ENCODE peak calls at places on chromosomes 6 and 20, in five cellular contexts. T is iPS DF 6.9, Q is skeletal muscle cell, X is cardiac muscle cell, P is BJ. C is an unnamed sample.

GRCh38 chr6:157873735-157874344 is 50.8 kb downstream of the SNX9 start:
- DNase-seq in T (peak; percentile 55), X (peak; percentile 64), P (no peak), Q (no peak), C (no peak)

GRCh38 chr6:138772596-138773176 is 883 bp upstream of the CCDC28A start:
- DNase-seq in Q (no peak), X (no peak), T (no peak), P (no peak), C (no peak)

GRCh38 chr6:85404497-85405174 is 45.2 kb upstream of the NT5E start:
- DNase-seq in Q (peak; percentile 89), X (no peak), P (peak; percentile 74), T (no peak), C (peak; percentile 90)

GRCh38 chr6:43459535-43459934 is 4.2 kb upstream of the DLK2 start:
- DNase-seq in P (no peak), X (no peak), Q (no peak), T (no peak), C (no peak)

GRCh38 chr6:150334790-150335783 is 33.7 kb upstream of the IYD start:
- DNase-seq in P (no peak), Q (peak; percentile 45), X (peak; percentile 62), T (peak; percentile 31), C (peak; percentile 46)

GRCh38 chr6:3328145-3328544 is 69.4 kb downstream of the PSMG4 start:
- DNase-seq in P (no peak), X (no peak), Q (no peak), T (no peak), C (no peak)

GRCh38 chr6:18601515-18602035 is 214.4 kb downstream of the RNF144B start:
- DNase-seq in P (no peak), X (no peak), T (no peak), Q (no peak), C (no peak)

GRCh38 chr20:40812415-40813212 is 123.6 kb upstream of the MAFB start:
- DNase-seq in P (no peak), X (no peak), Q (no peak), T (no peak), C (no peak)

GRCh38 chr6:33414592-33415271 is 3.2 kb downstream of the CUTA start:
- DNase-seq in P (no peak), X (no peak), T (no peak), Q (no peak), C (no peak)

GRCh38 chr6:35505985-35506384 is 6.7 kb downstream of the TULP1 start:
- DNase-seq in T (no peak), Q (no peak), X (no peak), P (no peak), C (no peak)

GRCh38 chr6:82006027-82006738 is 241.4 kb downstream of the IBTK start:
- DNase-seq in X (peak; percentile 32), T (no peak), P (no peak), Q (no peak), C (no peak)

GRCh38 chr20:8932192-8933150 is 136.4 kb upstream of the PLCB4 start:
- DNase-seq in Q (no peak), T (no peak), X (no peak), P (peak; percentile 88), C (peak; percentile 37)

GRCh38 chr20:61399433-61399832 is 147.4 kb downstream of the CDH4 start:
- DNase-seq in P (no peak), T (no peak), Q (no peak), X (no peak), C (no peak)

GRCh38 chr6:36659271-36659670 is 19.2 kb upstream of the CDKN1A start:
- DNase-seq in Q (peak; percentile 97), X (no peak), P (peak; percentile 60), T (no peak), C (no peak)

GRCh38 chr6:17066610-17067009 is 35.2 kb upstream of the STMND1 start:
- DNase-seq in T (no peak), X (no peak), Q (no peak), P (no peak), C (no peak)

GRCh38 chr20:625360-625932 is 15.3 kb upstream of the TCF15 start:
- DNase-seq in X (no peak), Q (no peak), T (no peak), P (no peak), C (no peak)

DNA sequence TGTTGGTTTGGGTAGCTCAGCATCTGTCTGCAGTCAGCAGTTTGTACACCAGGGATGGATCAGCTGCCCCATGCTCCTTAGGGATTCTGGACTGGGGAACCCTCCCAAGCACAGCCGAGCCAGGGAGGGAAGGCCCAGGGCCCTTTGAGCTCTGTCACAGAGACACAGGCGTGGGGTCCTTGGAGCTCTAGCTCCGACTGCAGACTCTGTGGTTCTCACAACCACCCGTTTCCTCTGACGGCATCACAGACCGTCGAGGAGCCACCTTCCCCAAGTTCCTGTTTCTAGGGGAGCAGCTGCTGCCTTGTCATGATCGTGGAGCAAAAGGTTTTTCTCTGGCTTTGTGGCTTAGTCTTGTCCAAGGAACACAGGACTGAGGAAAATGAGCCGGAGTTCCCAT is at the start of gene SLA2:
- DNase-seq in Q (no peak), P (no peak), X (no peak), T (no peak), C (no peak)
- H3K4me3 ChIP-seq in Q (no peak within 1 kb of the TSS), P (no peak within 1 kb of the TSS), X (no peak within 1 kb of the TSS), T (no peak within 1 kb of the TSS), C (no peak within 1 kb of the TSS)

GRCh38 chr20:63254237-63254535 is at the start of gene NKAIN4:
- DNase-seq in T (no peak), X (no peak), Q (no peak), P (no peak), C (no peak)
- H3K4me3 ChIP-seq in T (peak within 1 kb of the TSS; percentile 28), X (peak within 1 kb of the TSS; percentile 4), Q (peak within 1 kb of the TSS; percentile 21), P (peak within 1 kb of the TSS; percentile 3), C (peak within 1 kb of the TSS; percentile 15)

DNA sequence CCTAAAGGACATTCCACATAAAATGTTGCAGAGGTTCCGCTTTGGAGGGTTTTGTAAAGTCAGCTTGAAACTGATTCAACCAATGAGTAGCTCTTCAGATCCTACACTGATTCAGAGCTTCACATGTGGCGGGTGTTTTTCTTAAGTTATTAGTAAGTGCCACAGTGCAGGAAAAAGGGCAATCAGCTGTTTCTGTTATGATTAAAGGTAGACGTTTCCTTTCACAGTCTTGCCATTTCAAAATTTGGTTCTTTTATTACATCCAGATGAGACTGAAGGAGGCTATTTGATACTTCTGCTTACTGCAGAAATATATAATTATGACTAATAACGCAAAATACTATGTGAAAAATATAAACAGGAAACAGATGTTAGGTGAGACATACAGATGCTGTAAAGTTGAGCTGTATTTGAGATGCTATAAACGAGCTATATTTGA is 443.9 kb downstream of the CDKAL1 start:
- DNase-seq in Q (peak; percentile 34), P (peak; percentile 46), T (no peak), X (no peak), C (peak; percentile 14)
- H3K4me3 ChIP-seq in Q (no peak overlapping the region), P (no peak overlapping the region), T (no peak overlapping the region), X (no peak overlapping the region), C (no peak overlapping the region)

DNA sequence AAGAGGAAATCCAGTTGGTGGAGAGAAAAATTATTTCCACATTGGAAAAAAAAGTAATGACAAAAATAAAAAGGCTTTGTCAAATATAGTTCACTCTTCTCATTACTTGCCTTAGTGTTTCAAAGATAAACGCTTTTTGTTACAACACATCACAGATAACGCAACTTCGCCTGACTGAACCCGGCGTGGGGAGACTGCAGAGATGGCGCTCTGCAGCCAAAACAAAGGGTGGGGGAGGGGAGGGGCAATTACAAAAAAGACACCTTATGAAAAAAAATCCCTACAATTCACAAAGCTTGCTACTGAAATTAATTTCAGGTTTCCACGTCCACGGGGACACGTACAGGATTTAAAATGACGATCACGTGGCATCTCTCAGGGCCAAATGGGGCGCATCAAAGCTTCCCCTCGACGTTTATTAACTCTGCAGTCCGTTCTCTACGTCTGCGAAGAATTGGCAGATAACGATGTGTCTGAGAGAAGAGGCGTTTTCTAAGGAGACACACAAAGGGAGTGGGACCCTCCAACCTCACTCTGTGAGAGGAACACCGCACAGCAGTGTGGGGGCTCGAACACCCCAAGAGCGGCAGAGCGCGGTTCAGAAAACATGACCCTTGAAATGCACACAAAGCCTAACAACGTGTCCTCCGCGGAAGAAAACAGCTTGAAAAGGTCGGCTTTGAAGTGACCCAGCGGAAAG is 1.5 kb upstream of the AFDN start:
- DNase-seq in P (no peak), X (no peak), Q (no peak), T (no peak), C (no peak)
- H3K4me3 ChIP-seq in P (peak overlapping the region; percentile 51), X (peak overlapping the region; percentile 86), Q (peak overlapping the region; percentile 88), T (peak overlapping the region; percentile 52), C (peak overlapping the region; percentile 74)

GRCh38 chr6:165637591-165637990 is 25.4 kb downstream of the PDE10A start:
- DNase-seq in Q (no peak), X (no peak), P (no peak), T (no peak), C (no peak)
- H3K4me3 ChIP-seq in Q (peak overlapping the region; percentile 1), X (no peak overlapping the region), P (no peak overlapping the region), T (no peak overlapping the region), C (no peak overlapping the region)

GRCh38 chr6:10532392-10532791 is 11.2 kb downstream of the GCNT2 start:
- DNase-seq in X (no peak), P (no peak), T (no peak), Q (no peak), C (no peak)
- H3K4me3 ChIP-seq in X (no peak overlapping the region), P (no peak overlapping the region), T (no peak overlapping the region), Q (no peak overlapping the region), C (no peak overlapping the region)

GRCh38 chr6:53629120-53629477 is 36.5 kb downstream of the KLHL31 start:
- DNase-seq in Q (no peak), P (no peak), T (no peak), X (no peak), C (no peak)
- H3K4me3 ChIP-seq in Q (no peak overlapping the region), P (no peak overlapping the region), T (no peak overlapping the region), X (no peak overlapping the region), C (no peak overlapping the region)

GRCh38 chr6:11614534-11615213 is 77.1 kb downstream of the TMEM170B start:
- DNase-seq in X (no peak), T (no peak), Q (no peak), P (no peak), C (no peak)
- H3K4me3 ChIP-seq in X (no peak overlapping the region), T (no peak overlapping the region), Q (no peak overlapping the region), P (no peak overlapping the region), C (no peak overlapping the region)